ENCODE peak calls at places on chromosomes 2 and 18, in ten cellular contexts. One of them, this sample, is unnamed.

GRCh38 chr2:229780856-229781773 is 66.8 kb upstream of the DNER start:
- DNase-seq in NCI-H526 treated with DMSO at 0.1 percent for 48 hours: peak
- DNase-seq in T47D: peak
- DNase-seq in CD8-positive, alpha-beta memory T cell: peak
- DNase-seq in NCI-H524: peak
- DNase-seq in left cardiac atrium: no peak
- DNase-seq in neuronal stem cell: peak
- DNase-seq in GM23338: peak
- DNase-seq in RCC 7860: peak
- DNase-seq in T-helper 1 cell: no peak
- DNase-seq in this sample: no peak

GRCh38 chr2:180660881-180661280 is 319.5 kb upstream of the UBE2E3 start:
- DNase-seq in RCC 7860: no peak
- DNase-seq in left cardiac atrium: no peak
- DNase-seq in T-helper 1 cell: no peak
- DNase-seq in neuronal stem cell: no peak
- DNase-seq in CD8-positive, alpha-beta memory T cell: no peak
- DNase-seq in T47D: no peak
- DNase-seq in GM23338: no peak
- DNase-seq in NCI-H526 treated with DMSO at 0.1 percent for 48 hours: no peak
- DNase-seq in NCI-H524: no peak
- DNase-seq in this sample: no peak

GRCh38 chr18:48095726-48096125 is 165.3 kb upstream of the SMAD2 start:
- DNase-seq in NCI-H526 treated with DMSO at 0.1 percent for 48 hours: no peak
- DNase-seq in GM23338: no peak
- DNase-seq in neuronal stem cell: no peak
- DNase-seq in left cardiac atrium: no peak
- DNase-seq in RCC 7860: no peak
- DNase-seq in CD8-positive, alpha-beta memory T cell: no peak
- DNase-seq in T47D: no peak
- DNase-seq in T-helper 1 cell: no peak
- DNase-seq in NCI-H524: peak
- DNase-seq in this sample: no peak

GRCh38 chr2:64354857-64355680 is 98.9 kb upstream of the LGALSL start:
- DNase-seq in CD8-positive, alpha-beta memory T cell: no peak
- DNase-seq in left cardiac atrium: no peak
- DNase-seq in NCI-H524: no peak
- DNase-seq in NCI-H526 treated with DMSO at 0.1 percent for 48 hours: no peak
- DNase-seq in RCC 7860: peak
- DNase-seq in T47D: no peak
- DNase-seq in neuronal stem cell: no peak
- DNase-seq in GM23338: no peak
- DNase-seq in T-helper 1 cell: no peak
- DNase-seq in this sample: no peak

GRCh38 chr2:217035967-217036366 is 176.1 kb upstream of the TNP1 start:
- DNase-seq in T47D: no peak
- DNase-seq in neuronal stem cell: no peak
- DNase-seq in NCI-H526 treated with DMSO at 0.1 percent for 48 hours: no peak
- DNase-seq in NCI-H524: no peak
- DNase-seq in left cardiac atrium: peak
- DNase-seq in CD8-positive, alpha-beta memory T cell: no peak
- DNase-seq in T-helper 1 cell: no peak
- DNase-seq in RCC 7860: no peak
- DNase-seq in GM23338: no peak
- DNase-seq in this sample: peak

GRCh38 chr2:167052825-167053224 is 164.5 kb downstream of the XIRP2 start:
- DNase-seq in T47D: no peak
- DNase-seq in RCC 7860: no peak
- DNase-seq in CD8-positive, alpha-beta memory T cell: no peak
- DNase-seq in T-helper 1 cell: no peak
- DNase-seq in left cardiac atrium: no peak
- DNase-seq in NCI-H526 treated with DMSO at 0.1 percent for 48 hours: no peak
- DNase-seq in NCI-H524: no peak
- DNase-seq in GM23338: no peak
- DNase-seq in neuronal stem cell: no peak
- DNase-seq in this sample: no peak

GRCh38 chr2:85550476-85550875 is 10.8 kb downstream of the GGCX start:
- DNase-seq in NCI-H526 treated with DMSO at 0.1 percent for 48 hours: no peak
- DNase-seq in RCC 7860: no peak
- DNase-seq in neuronal stem cell: no peak
- DNase-seq in T47D: peak
- DNase-seq in T-helper 1 cell: no peak
- DNase-seq in NCI-H524: no peak
- DNase-seq in CD8-positive, alpha-beta memory T cell: no peak
- DNase-seq in GM23338: no peak
- DNase-seq in left cardiac atrium: no peak
- DNase-seq in this sample: no peak

GRCh38 chr2:8380573-8380972 is 301.3 kb upstream of the ID2 start:
- DNase-seq in left cardiac atrium: no peak
- DNase-seq in NCI-H526 treated with DMSO at 0.1 percent for 48 hours: peak
- DNase-seq in GM23338: no peak
- DNase-seq in T47D: no peak
- DNase-seq in NCI-H524: peak
- DNase-seq in T-helper 1 cell: no peak
- DNase-seq in neuronal stem cell: no peak
- DNase-seq in RCC 7860: no peak
- DNase-seq in CD8-positive, alpha-beta memory T cell: no peak
- DNase-seq in this sample: no peak

GRCh38 chr2:219499555-219499954 is 864 bp downstream of the GMPPA start:
- DNase-seq in left cardiac atrium: no peak
- DNase-seq in RCC 7860: no peak
- DNase-seq in T-helper 1 cell: no peak
- DNase-seq in NCI-H524: no peak
- DNase-seq in CD8-positive, alpha-beta memory T cell: no peak
- DNase-seq in T47D: no peak
- DNase-seq in neuronal stem cell: no peak
- DNase-seq in NCI-H526 treated with DMSO at 0.1 percent for 48 hours: no peak
- DNase-seq in GM23338: no peak
- DNase-seq in this sample: no peak

GRCh38 chr2:127448526-127448925 is 30.3 kb downstream of the PROC start:
- DNase-seq in neuronal stem cell: no peak
- DNase-seq in T47D: no peak
- DNase-seq in NCI-H524: no peak
- DNase-seq in left cardiac atrium: no peak
- DNase-seq in CD8-positive, alpha-beta memory T cell: no peak
- DNase-seq in T-helper 1 cell: no peak
- DNase-seq in GM23338: no peak
- DNase-seq in RCC 7860: no peak
- DNase-seq in NCI-H526 treated with DMSO at 0.1 percent for 48 hours: no peak
- DNase-seq in this sample: no peak

GRCh38 chr2:236754234-236754924 is 184.8 kb downstream of the ACKR3 start:
- DNase-seq in T47D: no peak
- DNase-seq in T-helper 1 cell: no peak
- DNase-seq in neuronal stem cell: no peak
- DNase-seq in left cardiac atrium: no peak
- DNase-seq in RCC 7860: peak
- DNase-seq in GM23338: no peak
- DNase-seq in CD8-positive, alpha-beta memory T cell: no peak
- DNase-seq in NCI-H526 treated with DMSO at 0.1 percent for 48 hours: no peak
- DNase-seq in NCI-H524: peak
- DNase-seq in this sample: no peak

GRCh38 chr2:132503621-132504200 is 87.1 kb downstream of the GPR39 start:
- DNase-seq in NCI-H524: no peak
- DNase-seq in T47D: no peak
- DNase-seq in NCI-H526 treated with DMSO at 0.1 percent for 48 hours: no peak
- DNase-seq in CD8-positive, alpha-beta memory T cell: no peak
- DNase-seq in left cardiac atrium: no peak
- DNase-seq in RCC 7860: peak
- DNase-seq in T-helper 1 cell: no peak
- DNase-seq in neuronal stem cell: no peak
- DNase-seq in GM23338: no peak
- DNase-seq in this sample: no peak

GRCh38 chr2:189178007-189178406 is 1.6 kb downstream of the COL5A2 start:
- DNase-seq in neuronal stem cell: no peak
- DNase-seq in CD8-positive, alpha-beta memory T cell: no peak
- DNase-seq in NCI-H526 treated with DMSO at 0.1 percent for 48 hours: no peak
- DNase-seq in RCC 7860: no peak
- DNase-seq in NCI-H524: no peak
- DNase-seq in left cardiac atrium: no peak
- DNase-seq in T47D: no peak
- DNase-seq in T-helper 1 cell: no peak
- DNase-seq in GM23338: no peak
- DNase-seq in this sample: no peak

GRCh38 chr2:2846379-2847130 is 515.5 kb upstream of the MYT1L start:
- DNase-seq in left cardiac atrium: peak
- DNase-seq in neuronal stem cell: no peak
- DNase-seq in NCI-H526 treated with DMSO at 0.1 percent for 48 hours: peak
- DNase-seq in CD8-positive, alpha-beta memory T cell: no peak
- DNase-seq in GM23338: no peak
- DNase-seq in T47D: no peak
- DNase-seq in NCI-H524: peak
- DNase-seq in T-helper 1 cell: no peak
- DNase-seq in RCC 7860: no peak
- DNase-seq in this sample: peak

GRCh38 chr2:32805104-32806095 is 141.4 kb upstream of the LTBP1 start:
- DNase-seq in NCI-H524: no peak
- DNase-seq in neuronal stem cell: no peak
- DNase-seq in RCC 7860: peak
- DNase-seq in GM23338: no peak
- DNase-seq in T-helper 1 cell: no peak
- DNase-seq in left cardiac atrium: no peak
- DNase-seq in T47D: no peak
- DNase-seq in CD8-positive, alpha-beta memory T cell: no peak
- DNase-seq in NCI-H526 treated with DMSO at 0.1 percent for 48 hours: no peak
- DNase-seq in this sample: no peak

GRCh38 chr2:177989029-177989885 is 83.3 kb downstream of the PDE11A start:
- DNase-seq in left cardiac atrium: no peak
- DNase-seq in T47D: no peak
- DNase-seq in GM23338: no peak
- DNase-seq in CD8-positive, alpha-beta memory T cell: no peak
- DNase-seq in NCI-H524: no peak
- DNase-seq in neuronal stem cell: no peak
- DNase-seq in NCI-H526 treated with DMSO at 0.1 percent for 48 hours: no peak
- DNase-seq in RCC 7860: peak
- DNase-seq in T-helper 1 cell: no peak
- DNase-seq in this sample: no peak

GRCh38 chr2:61510674-61511671 is 27.2 kb downstream of the XPO1 start:
- DNase-seq in T-helper 1 cell: no peak
- DNase-seq in RCC 7860: no peak
- DNase-seq in left cardiac atrium: no peak
- DNase-seq in NCI-H524: no peak
- DNase-seq in CD8-positive, alpha-beta memory T cell: no peak
- DNase-seq in T47D: no peak
- DNase-seq in neuronal stem cell: no peak
- DNase-seq in NCI-H526 treated with DMSO at 0.1 percent for 48 hours: no peak
- DNase-seq in GM23338: no peak
- DNase-seq in this sample: no peak

GRCh38 chr2:113156278-113157107 is 17.3 kb upstream of the PSD4 start:
- DNase-seq in GM23338: peak
- DNase-seq in T-helper 1 cell: no peak
- DNase-seq in NCI-H524: peak
- DNase-seq in RCC 7860: no peak
- DNase-seq in NCI-H526 treated with DMSO at 0.1 percent for 48 hours: no peak
- DNase-seq in neuronal stem cell: no peak
- DNase-seq in CD8-positive, alpha-beta memory T cell: no peak
- DNase-seq in T47D: peak
- DNase-seq in left cardiac atrium: no peak
- DNase-seq in this sample: no peak

GRCh38 chr2:21291281-21291825 is 167.6 kb downstream of the TDRD15 start:
- DNase-seq in GM23338: no peak
- DNase-seq in NCI-H526 treated with DMSO at 0.1 percent for 48 hours: no peak
- DNase-seq in neuronal stem cell: no peak
- DNase-seq in CD8-positive, alpha-beta memory T cell: no peak
- DNase-seq in T-helper 1 cell: no peak
- DNase-seq in RCC 7860: no peak
- DNase-seq in NCI-H524: no peak
- DNase-seq in left cardiac atrium: no peak
- DNase-seq in T47D: no peak
- DNase-seq in this sample: no peak

GRCh38 chr18:6031004-6031403 is 135.7 kb upstream of the TMEM200C start:
- DNase-seq in T47D: no peak
- DNase-seq in neuronal stem cell: no peak
- DNase-seq in NCI-H524: no peak
- DNase-seq in T-helper 1 cell: no peak
- DNase-seq in NCI-H526 treated with DMSO at 0.1 percent for 48 hours: no peak
- DNase-seq in GM23338: no peak
- DNase-seq in left cardiac atrium: no peak
- DNase-seq in CD8-positive, alpha-beta memory T cell: no peak
- DNase-seq in RCC 7860: no peak
- DNase-seq in this sample: no peak

GRCh38 chr2:241803387-241804325 is 5.3 kb upstream of the NEU4 start:
- DNase-seq in left cardiac atrium: peak
- DNase-seq in NCI-H526 treated with DMSO at 0.1 percent for 48 hours: peak
- DNase-seq in CD8-positive, alpha-beta memory T cell: peak
- DNase-seq in T47D: no peak
- DNase-seq in T-helper 1 cell: no peak
- DNase-seq in GM23338: peak
- DNase-seq in NCI-H524: peak
- DNase-seq in RCC 7860: no peak
- DNase-seq in neuronal stem cell: no peak
- DNase-seq in this sample: peak

GRCh38 chr2:27871805-27872204 is 18.4 kb downstream of the RBKS start:
- DNase-seq in NCI-H526 treated with DMSO at 0.1 percent for 48 hours: no peak
- DNase-seq in NCI-H524: peak
- DNase-seq in left cardiac atrium: no peak
- DNase-seq in T-helper 1 cell: no peak
- DNase-seq in GM23338: peak
- DNase-seq in CD8-positive, alpha-beta memory T cell: no peak
- DNase-seq in RCC 7860: no peak
- DNase-seq in neuronal stem cell: no peak
- DNase-seq in T47D: peak
- DNase-seq in this sample: no peak

GRCh38 chr18:24488824-24489493 is 28.5 kb downstream of the HRH4 start:
- DNase-seq in NCI-H526 treated with DMSO at 0.1 percent for 48 hours: peak
- DNase-seq in NCI-H524: peak
- DNase-seq in neuronal stem cell: peak
- DNase-seq in GM23338: peak
- DNase-seq in left cardiac atrium: no peak
- DNase-seq in CD8-positive, alpha-beta memory T cell: peak
- DNase-seq in RCC 7860: peak
- DNase-seq in T-helper 1 cell: no peak
- DNase-seq in T47D: peak
- DNase-seq in this sample: no peak

GRCh38 chr2:134799936-134800335 is 38.5 kb upstream of the ACMSD start:
- DNase-seq in T47D: no peak
- DNase-seq in left cardiac atrium: no peak
- DNase-seq in CD8-positive, alpha-beta memory T cell: no peak
- DNase-seq in NCI-H526 treated with DMSO at 0.1 percent for 48 hours: no peak
- DNase-seq in RCC 7860: no peak
- DNase-seq in neuronal stem cell: no peak
- DNase-seq in T-helper 1 cell: no peak
- DNase-seq in NCI-H524: no peak
- DNase-seq in GM23338: no peak
- DNase-seq in this sample: no peak

GRCh38 chr2:222655406-222655747 is 515 bp downstream of the FARSB start:
- DNase-seq in left cardiac atrium: no peak
- DNase-seq in GM23338: peak
- DNase-seq in neuronal stem cell: no peak
- DNase-seq in NCI-H526 treated with DMSO at 0.1 percent for 48 hours: peak
- DNase-seq in T-helper 1 cell: no peak
- DNase-seq in NCI-H524: peak
- DNase-seq in RCC 7860: peak
- DNase-seq in CD8-positive, alpha-beta memory T cell: no peak
- DNase-seq in T47D: peak
- DNase-seq in this sample: no peak

GRCh38 chr18:72155327-72155726 is 388.8 kb downstream of the CBLN2 start:
- DNase-seq in CD8-positive, alpha-beta memory T cell: no peak
- DNase-seq in GM23338: no peak
- DNase-seq in NCI-H526 treated with DMSO at 0.1 percent for 48 hours: no peak
- DNase-seq in neuronal stem cell: no peak
- DNase-seq in RCC 7860: no peak
- DNase-seq in NCI-H524: no peak
- DNase-seq in T-helper 1 cell: no peak
- DNase-seq in T47D: peak
- DNase-seq in left cardiac atrium: no peak
- DNase-seq in this sample: no peak

GRCh38 chr2:180571559-180571958 is 408.8 kb upstream of the UBE2E3 start:
- DNase-seq in GM23338: no peak
- DNase-seq in T47D: no peak
- DNase-seq in neuronal stem cell: no peak
- DNase-seq in NCI-H524: no peak
- DNase-seq in left cardiac atrium: no peak
- DNase-seq in T-helper 1 cell: no peak
- DNase-seq in CD8-positive, alpha-beta memory T cell: no peak
- DNase-seq in RCC 7860: no peak
- DNase-seq in NCI-H526 treated with DMSO at 0.1 percent for 48 hours: no peak
- DNase-seq in this sample: no peak

GRCh38 chr2:10993001-10993481 is 81.3 kb downstream of the KCNF1 start:
- DNase-seq in left cardiac atrium: no peak
- DNase-seq in RCC 7860: peak
- DNase-seq in CD8-positive, alpha-beta memory T cell: no peak
- DNase-seq in NCI-H524: peak
- DNase-seq in GM23338: peak
- DNase-seq in NCI-H526 treated with DMSO at 0.1 percent for 48 hours: no peak
- DNase-seq in T-helper 1 cell: no peak
- DNase-seq in neuronal stem cell: no peak
- DNase-seq in T47D: no peak
- DNase-seq in this sample: no peak